ENCODE peak calls at places on chromosomes 16 and 17, in four cellular contexts. J is HL-60, O is SJCRH30, H is AG10803. W is an unnamed sample.

GRCh38 chr17:81572499-81573030 is 20.4 kb upstream of the FAAP100 start:
- DNase-seq in J (no peak), H (no peak), O (no peak), W (no peak)

GRCh38 chr17:29649359-29649758 is 26.6 kb upstream of the CORO6 start:
- DNase-seq in J (no peak), O (no peak), H (no peak), W (no peak)

GRCh38 chr17:28878981-28879380 is 18.6 kb downstream of the FLOT2 start:
- DNase-seq in O (peak), J (no peak), H (peak), W (no peak)

GRCh38 chr16:79253100-79253631 is 347.4 kb downstream of the MAF start:
- DNase-seq in J (no peak), O (no peak), H (no peak), W (no peak)

GRCh38 chr16:69120096-69120664 is 12.2 kb downstream of the CHTF8 start:
- DNase-seq in H (no peak), J (no peak), O (no peak), W (no peak)

GRCh38 chr17:79925242-79925957 is 86.2 kb upstream of the CBX4 start:
- DNase-seq in O (peak), J (no peak), H (peak), W (no peak)

GRCh38 chr17:53150101-53150698 is 672.5 kb upstream of the KIF2B start:
- DNase-seq in O (peak), J (no peak), H (no peak), W (no peak)

GRCh38 chr16:69201787-69202186 is 14.8 kb downstream of the SNTB2 start:
- DNase-seq in H (no peak), O (no peak), J (no peak), W (no peak)

GRCh38 chr17:79851461-79851817 is 12.2 kb upstream of the CBX4 start:
- DNase-seq in H (no peak), O (no peak), J (no peak), W (no peak)

GRCh38 chr17:79732246-79732645 is 1.5 kb downstream of the ENPP7 start:
- DNase-seq in J (no peak), H (no peak), O (no peak), W (no peak)

GRCh38 chr17:49984283-49984682 is 10.7 kb downstream of the DLX3 start:
- DNase-seq in H (no peak), J (no peak), O (no peak), W (no peak)

GRCh38 chr16:71845639-71846431 is at the start of gene ATXN1L:
- DNase-seq in J (peak), O (peak), H (peak), W (peak)

GRCh38 chr17:70906808-70907207 is 737.5 kb downstream of the KCNJ2 start:
- DNase-seq in J (no peak), H (peak), O (no peak), W (peak)

GRCh38 chr16:56192971-56193936 is 2.0 kb downstream of the GNAO1 start:
- DNase-seq in J (no peak), O (no peak), H (no peak), W (no peak)

GRCh38 chr17:38464251-38464722 is 36.0 kb downstream of the ARHGAP23 start:
- DNase-seq in O (peak), H (peak), J (no peak), W (no peak)

DNA sequence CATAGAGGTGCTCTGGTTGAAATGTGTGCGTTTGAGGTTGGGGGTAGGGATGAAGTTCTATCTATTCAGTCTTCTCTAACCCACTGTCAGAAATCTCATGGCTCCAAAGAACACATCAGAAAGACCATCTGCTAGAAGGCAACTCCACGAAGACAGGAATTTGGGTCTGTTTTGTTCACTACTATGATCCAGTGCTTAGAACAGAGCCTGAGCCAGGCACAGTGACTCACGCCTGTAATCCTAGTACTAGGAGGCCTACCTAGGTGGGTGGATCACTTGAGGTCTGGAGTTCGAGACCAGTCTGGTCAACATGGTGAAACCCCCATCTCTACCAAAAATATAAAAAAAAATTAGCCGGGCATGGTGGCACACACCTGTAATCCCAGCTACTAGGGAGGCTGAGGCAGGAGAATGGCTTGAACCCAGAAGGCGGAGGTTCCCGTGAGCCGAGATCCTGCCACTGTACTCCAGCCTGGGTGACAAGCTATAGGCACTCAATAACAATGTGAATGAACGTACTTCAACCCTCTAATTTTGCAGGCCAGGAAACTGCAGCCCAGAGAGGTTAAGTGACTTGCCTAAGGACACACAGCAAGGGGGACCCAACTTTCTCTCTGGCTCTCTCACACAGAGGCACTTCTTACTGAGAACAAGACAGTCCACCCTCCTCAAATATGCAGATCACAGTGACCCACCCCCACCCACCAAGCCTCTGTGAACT is 2.2 kb downstream of the CASKIN2 start:
- DNase-seq in J (no peak), H (peak), O (no peak), W (no peak)
- H3K4me3 ChIP-seq in J (no peak), H (no peak), O (no peak), W (no peak)

DNA sequence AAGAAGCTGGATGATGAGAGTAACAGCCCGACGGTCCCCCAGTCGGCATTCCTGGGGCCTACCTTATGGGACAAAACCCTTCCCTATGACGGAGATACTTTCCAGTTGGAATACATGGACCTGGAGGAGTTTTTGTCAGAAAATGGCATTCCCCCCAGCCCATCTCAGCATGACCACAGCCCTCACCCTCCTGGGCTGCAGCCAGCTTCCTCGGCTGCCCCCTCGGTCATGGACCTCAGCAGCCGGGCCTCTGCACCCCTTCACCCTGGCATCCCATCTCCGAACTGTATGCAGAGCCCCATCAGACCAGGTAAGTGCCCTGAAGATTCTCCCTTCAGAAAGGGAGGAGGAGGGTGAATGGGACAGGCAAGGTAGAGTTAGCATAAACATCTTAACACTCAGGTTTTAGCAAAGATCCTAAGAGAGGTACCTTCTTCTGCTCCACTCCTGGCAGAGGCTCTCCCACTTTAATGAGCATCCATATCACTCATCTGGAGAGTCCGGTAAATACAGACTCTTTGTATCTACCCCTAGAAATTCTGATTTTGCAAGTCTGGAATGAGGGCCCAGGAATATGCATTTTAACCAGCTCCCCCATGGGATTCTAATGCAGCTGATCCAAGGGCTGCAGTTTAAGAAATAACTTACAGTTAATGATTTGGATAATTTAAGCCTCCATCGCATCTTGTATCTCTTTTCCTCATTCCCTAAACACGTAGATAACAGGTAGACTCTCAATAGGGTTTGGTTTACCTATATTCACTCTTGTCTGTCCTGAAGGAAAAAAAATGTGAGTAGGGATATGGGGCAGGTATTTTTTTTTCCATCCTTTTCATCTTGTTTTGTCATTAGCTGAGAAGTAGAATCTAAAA is 3.3 kb downstream of the HLF start:
- DNase-seq in J (no peak), H (no peak), O (no peak), W (no peak)
- H3K4me3 ChIP-seq in J (no peak), H (no peak), O (no peak), W (no peak)

GRCh38 chr17:14297161-14297851 is 3.6 kb upstream of the HS3ST3B1 start:
- DNase-seq in O (peak), H (peak), J (peak), W (no peak)

GRCh38 chr17:14299261-14300093 is 1.4 kb upstream of the HS3ST3B1 start:
- DNase-seq in H (peak), J (peak), O (peak), W (no peak)

GRCh38 chr17:14300628-14301278 is at the start of gene HS3ST3B1:
- DNase-seq in O (peak), H (peak), J (peak), W (peak)

GRCh38 chr17:14296511-14296910 is 4.4 kb upstream of the HS3ST3B1 start:
- DNase-seq in O (no peak), J (no peak), H (no peak), W (no peak)

DNA sequence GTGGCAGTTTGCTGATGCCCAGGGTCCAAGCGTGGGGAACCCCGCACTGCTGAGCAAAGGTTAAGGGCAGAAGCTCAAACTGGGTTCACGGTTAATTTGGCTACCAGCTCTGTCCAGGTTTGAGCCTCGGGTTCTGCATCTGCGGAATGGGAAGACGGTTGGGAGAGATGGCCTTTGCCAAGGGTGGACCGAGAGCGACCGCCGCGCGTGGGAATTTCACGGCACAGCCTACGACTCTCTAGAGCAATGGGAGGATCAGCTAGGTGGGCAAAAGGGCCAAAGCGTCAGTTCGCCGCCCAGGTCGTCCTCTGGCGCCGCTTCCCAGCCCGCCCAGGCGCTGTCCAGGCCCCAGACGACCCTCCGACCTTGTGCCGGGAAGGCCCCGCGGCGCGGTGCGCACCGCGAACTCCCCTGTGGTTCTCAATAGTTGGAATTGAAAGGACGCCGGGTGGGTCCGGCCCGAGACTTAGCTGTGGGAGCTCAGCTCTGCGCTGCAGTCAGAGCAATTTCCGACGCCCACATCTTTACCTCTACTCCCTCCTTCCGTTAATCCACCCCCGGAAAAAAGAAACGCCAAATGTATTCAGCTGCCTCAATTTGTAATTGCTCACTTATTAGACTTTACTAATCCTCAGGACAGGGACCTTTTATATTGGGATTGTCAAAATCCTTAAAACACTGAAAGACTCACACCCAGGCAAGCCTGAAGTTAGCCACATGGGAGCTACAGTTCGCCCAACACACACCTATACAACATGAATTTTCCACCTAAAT is 2.5 kb upstream of the HS3ST3B1 start:
- DNase-seq in J (no peak), O (no peak), H (no peak), W (no peak)
- H3K4me3 ChIP-seq in J (no peak), O (no peak), H (peak), W (peak)

GRCh38 chr17:58248955-58249269 is 10.5 kb downstream of the LPO start:
- DNase-seq in O (no peak), H (no peak), J (no peak), W (no peak)
- H3K4me3 ChIP-seq in O (no peak), H (peak), J (no peak), W (peak)

GRCh38 chr17:2852729-2853110 is 56.5 kb downstream of the RAP1GAP2 start:
- DNase-seq in O (no peak), J (no peak), H (no peak), W (no peak)

GRCh38 chr17:2850991-2851390 is 54.8 kb downstream of the RAP1GAP2 start:
- DNase-seq in J (no peak), O (no peak), H (peak), W (no peak)

GRCh38 chr17:2853111-2853721 is 57.0 kb downstream of the RAP1GAP2 start:
- DNase-seq in H (peak), O (peak), J (no peak), W (no peak)

GRCh38 chr17:2852211-2852610 is 56.0 kb downstream of the RAP1GAP2 start:
- DNase-seq in H (no peak), O (no peak), J (no peak), W (no peak)

DNA sequence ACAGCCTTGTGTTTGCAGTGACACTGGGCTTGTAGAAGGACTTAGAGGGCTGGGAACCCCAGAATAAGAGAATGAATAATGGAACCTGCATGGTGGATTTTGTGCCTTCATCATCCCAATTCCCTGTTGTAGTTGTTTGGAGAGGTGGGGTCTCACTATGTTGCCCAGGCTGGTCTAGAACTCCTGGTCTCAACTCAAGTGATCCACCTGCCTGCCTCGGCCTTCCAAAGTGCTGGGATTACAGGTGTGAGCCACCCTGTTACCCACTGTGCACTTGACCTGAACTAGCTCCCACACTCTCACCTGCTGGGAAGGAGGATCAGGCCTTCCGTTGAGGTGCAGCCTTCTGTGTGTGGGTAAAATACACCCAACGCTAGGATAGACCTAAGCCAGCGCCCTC is 55.4 kb downstream of the RAP1GAP2 start:
- DNase-seq in O (no peak), J (no peak), H (no peak), W (no peak)
- H3K4me3 ChIP-seq in O (no peak), J (no peak), H (no peak), W (no peak)

DNA sequence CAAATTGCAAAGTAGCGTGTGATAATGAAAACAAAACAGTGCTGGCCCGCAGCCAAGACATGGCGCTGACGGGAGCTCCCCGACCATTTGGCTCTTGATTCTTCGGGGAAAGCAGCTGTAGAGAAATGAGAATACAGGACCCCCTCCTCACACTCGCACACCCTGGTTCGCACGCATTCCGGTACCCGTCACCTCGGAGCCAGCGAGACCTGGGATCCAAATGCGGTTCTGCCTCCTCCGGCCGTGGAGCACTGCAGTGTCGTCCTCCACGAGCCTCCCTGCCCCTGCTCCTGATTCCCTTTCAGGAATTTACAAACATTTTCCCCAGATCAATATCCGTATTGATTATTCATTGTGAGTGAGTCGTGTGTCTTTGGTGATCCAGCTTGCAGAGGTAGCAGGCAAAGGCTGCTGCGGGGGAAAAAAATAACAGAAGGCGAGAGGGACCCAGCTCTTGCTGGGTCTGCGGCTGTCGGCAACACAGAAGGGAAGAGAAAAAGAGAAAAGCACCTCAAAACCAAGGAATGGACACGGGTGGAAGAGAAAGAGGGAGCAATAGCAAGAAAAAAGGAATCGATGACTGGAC is 184.1 kb upstream of the ZFHX3 start:
- DNase-seq in J (no peak), O (no peak), H (no peak), W (no peak)
- H3K4me3 ChIP-seq in J (no peak), O (no peak), H (no peak), W (peak)

DNA sequence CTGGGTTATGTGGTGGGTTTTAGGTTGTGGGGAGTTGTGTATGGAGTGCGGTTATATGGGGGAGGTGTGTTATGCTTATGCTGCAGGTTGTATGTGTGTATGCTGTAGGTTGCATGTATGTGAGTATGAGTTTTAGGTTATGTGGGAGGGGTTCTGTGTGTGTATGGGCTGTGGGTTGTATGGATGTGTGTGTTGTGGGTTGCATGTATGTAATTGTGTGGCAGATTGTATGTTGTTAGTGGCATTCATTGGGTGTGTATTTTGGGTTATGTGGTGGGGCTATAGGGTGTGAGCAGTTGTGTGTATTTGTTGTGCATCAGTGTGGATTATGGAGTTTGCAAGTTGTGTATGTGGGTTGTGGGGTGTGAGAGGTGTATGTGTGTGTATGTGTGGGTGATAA is 277.4 kb downstream of the NPIPA8 start:
- DNase-seq in J (no peak), H (no peak), O (no peak), W (no peak)
- H3K4me3 ChIP-seq in J (no peak), H (no peak), O (no peak), W (no peak)